ENCODE peak calls at places on chromosomes 7 and 10, in seven cellular contexts. P is spleen, Q is GM23338, Z is transverse colon, T is breast epithelium, L is HCT116, O is HL-60. M is an unnamed sample.

GRCh38 chr7:85567983-85568382 is 381.1 kb upstream of the SEMA3D start:
- DNase-seq in P (no peak), Q (no peak), Z (no peak), T (no peak), L (no peak), O (no peak), M (no peak)

GRCh38 chr7:6116216-6116615 is 85.0 kb downstream of the ANKRD61 start:
- DNase-seq in P (no peak), Q (no peak), Z (no peak), T (no peak), L (no peak), O (no peak), M (no peak)

GRCh38 chr10:113487154-113487553 is 65.7 kb upstream of the HABP2 start:
- DNase-seq in P (no peak), Q (no peak), Z (no peak), T (no peak), L (no peak), O (no peak), M (no peak)

GRCh38 chr10:33799281-33799943 is 464.9 kb upstream of the NRP1 start:
- DNase-seq in P (no peak), Q (no peak), Z (no peak), T (no peak), L (no peak), O (no peak), M (no peak)

GRCh38 chr10:43120948-43121290 is 17.3 kb upstream of the CSGALNACT2 start:
- DNase-seq in P (peak), Q (no peak), Z (peak), T (no peak), L (no peak), O (peak), M (peak)

GRCh38 chr10:101453791-101454718 is 100.1 kb downstream of the BTRC start:
- DNase-seq in P (no peak), Q (no peak), Z (no peak), T (no peak), L (no peak), O (no peak), M (no peak)

GRCh38 chr10:88979153-88979562 is 11.4 kb upstream of the FAS start:
- DNase-seq in P (no peak), Q (no peak), Z (no peak), T (no peak), L (no peak), O (no peak), M (no peak)

GRCh38 chr7:18133921-18134320 is 106.3 kb upstream of the PRPS1L1 start:
- DNase-seq in P (no peak), Q (no peak), Z (no peak), T (no peak), L (no peak), O (no peak), M (no peak)

GRCh38 chr10:96959733-96960132 is 127.6 kb downstream of the LCOR start:
- DNase-seq in P (no peak), Q (no peak), Z (no peak), T (no peak), L (no peak), O (no peak), M (no peak)

GRCh38 chr10:78457804-78458483 is 424.3 kb downstream of the RPS24 start:
- DNase-seq in P (no peak), Q (no peak), Z (no peak), T (no peak), L (no peak), O (no peak), M (no peak)

GRCh38 chr10:61463035-61463909 is 10.1 kb upstream of the TMEM26 start:
- DNase-seq in P (no peak), Q (no peak), Z (no peak), T (no peak), L (no peak), O (no peak), M (no peak)

GRCh38 chr7:3206101-3206500 is 95.0 kb upstream of the SDK1 start:
- DNase-seq in P (peak), Q (no peak), Z (no peak), T (no peak), L (no peak), O (no peak), M (no peak)

GRCh38 chr7:8822595-8822994 is 389.2 kb downstream of the NXPH1 start:
- DNase-seq in P (no peak), Q (no peak), Z (no peak), T (no peak), L (no peak), O (no peak), M (no peak)

GRCh38 chr10:125363776-125364175 is 203.4 kb upstream of the CTBP2 start:
- DNase-seq in P (no peak), Q (no peak), Z (no peak), T (no peak), L (no peak), O (no peak), M (no peak)

GRCh38 chr7:121032645-121033460 is 44.3 kb downstream of the CPED1 start:
- DNase-seq in P (no peak), Q (no peak), Z (no peak), T (no peak), L (no peak), O (no peak), M (no peak)

GRCh38 chr7:138089080-138089901 is 13.0 kb downstream of the AKR1D1 start:
- DNase-seq in P (no peak), Q (no peak), Z (no peak), T (no peak), L (no peak), O (peak), M (no peak)

GRCh38 chr7:150450491-150450992 is at the start of gene GIMAP8:
- DNase-seq in P (peak), Q (peak), Z (peak), T (no peak), L (no peak), O (peak), M (no peak)

GRCh38 chr10:29420744-29421143 is 131.9 kb downstream of the LYZL1 start:
- DNase-seq in P (no peak), Q (no peak), Z (no peak), T (no peak), L (no peak), O (no peak), M (no peak)

GRCh38 chr10:106609466-106609865 is 555.0 kb downstream of the SORCS1 start:
- DNase-seq in P (no peak), Q (no peak), Z (no peak), T (no peak), L (no peak), O (no peak), M (no peak)

GRCh38 chr7:99617187-99617781 is 538 bp downstream of the ZSCAN25 start:
- DNase-seq in P (no peak), Q (no peak), Z (no peak), T (no peak), L (no peak), O (no peak), M (no peak)

GRCh38 chr10:8116474-8116873 is 62.0 kb downstream of the GATA3 start:
- DNase-seq in P (no peak), Q (no peak), Z (no peak), T (no peak), L (no peak), O (no peak), M (no peak)

GRCh38 chr7:129752760-129753159 is 141.2 kb downstream of the NRF1 start:
- DNase-seq in P (no peak), Q (no peak), Z (no peak), T (no peak), L (no peak), O (no peak), M (no peak)

GRCh38 chr10:27611209-27611608 is 107.1 kb downstream of the RAB18 start:
- DNase-seq in P (no peak), Q (no peak), Z (no peak), T (no peak), L (no peak), O (no peak), M (no peak)

GRCh38 chr7:114414151-114415053 is at the start of gene FOXP2:
- DNase-seq in P (no peak), Q (no peak), Z (no peak), T (no peak), L (no peak), O (no peak), M (no peak)

GRCh38 chr10:117597216-117597615 is 54.7 kb downstream of the EMX2 start:
- DNase-seq in P (no peak), Q (no peak), Z (no peak), T (no peak), L (no peak), O (no peak), M (no peak)

GRCh38 chr7:4212376-4212775 is 469.7 kb upstream of the FOXK1 start:
- DNase-seq in P (peak), Q (no peak), Z (no peak), T (no peak), L (no peak), O (no peak), M (no peak)

GRCh38 chr7:129914536-129915272 is 38.1 kb downstream of the UBE2H start:
- DNase-seq in P (no peak), Q (no peak), Z (no peak), T (no peak), L (no peak), O (no peak), M (no peak)

GRCh38 chr7:6575246-6576023 is 1.8 kb upstream of the ZDHHC4 start:
- DNase-seq in P (no peak), Q (no peak), Z (no peak), T (no peak), L (no peak), O (no peak), M (no peak)

GRCh38 chr7:3301831-3302618 is 973 bp downstream of the SDK1 start:
- DNase-seq in P (peak), Q (peak), Z (no peak), T (no peak), L (no peak), O (no peak), M (no peak)

GRCh38 chr7:25965405-25966123 is 186.4 kb upstream of the NFE2L3 start:
- DNase-seq in P (no peak), Q (no peak), Z (no peak), T (no peak), L (no peak), O (no peak), M (no peak)
- TF ChIP-seq POLR2AphosphoS5 in P (no peak), Q (no peak), Z (no peak), T (no peak), L (no peak), O (no peak), M (no peak)

GRCh38 chr7:68699090-68699711 is 899.1 kb upstream of the AUTS2 start:
- DNase-seq in P (no peak), Q (no peak), Z (no peak), T (no peak), L (no peak), O (no peak), M (no peak)
- TF ChIP-seq POLR2AphosphoS5 in P (no peak), Q (no peak), Z (no peak), T (no peak), L (no peak), O (no peak), M (no peak)

GRCh38 chr7:75654855-75655254 is 83.9 kb downstream of the HIP1 start:
- DNase-seq in P (no peak), Q (no peak), Z (no peak), T (no peak), L (no peak), O (no peak), M (no peak)

GRCh38 chr7:75650671-75651070 is 88.1 kb downstream of the HIP1 start:
- DNase-seq in P (peak), Q (no peak), Z (peak), T (no peak), L (no peak), O (no peak), M (no peak)

GRCh38 chr7:75653651-75654050 is 85.1 kb downstream of the HIP1 start:
- DNase-seq in P (no peak), Q (no peak), Z (no peak), T (no peak), L (no peak), O (no peak), M (no peak)

GRCh38 chr7:75650062-75650461 is 88.7 kb downstream of the HIP1 start:
- DNase-seq in P (no peak), Q (peak), Z (no peak), T (no peak), L (no peak), O (no peak), M (no peak)

DNA sequence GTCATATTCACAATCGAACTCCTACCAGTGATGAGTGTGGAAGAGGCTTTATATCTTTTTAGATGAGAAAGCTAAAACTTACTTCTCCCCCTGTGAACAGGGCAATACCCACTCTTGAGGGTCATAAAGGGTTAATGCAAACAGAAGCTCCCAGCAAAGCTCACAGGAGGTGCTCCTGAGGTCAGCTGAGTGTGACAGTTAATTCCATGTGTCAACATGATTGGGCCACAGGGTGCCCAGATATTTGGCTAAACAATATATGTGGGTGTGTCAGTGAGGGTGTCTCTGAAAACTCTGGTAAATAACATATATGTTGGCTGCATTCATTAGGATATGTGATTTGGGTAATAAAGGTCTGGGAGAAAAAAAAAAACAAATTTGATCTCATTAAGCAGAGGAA is 86.0 kb downstream of the HIP1 start:
- DNase-seq in P (no peak), Q (no peak), Z (no peak), T (no peak), L (no peak), O (no peak), M (no peak)
- TF ChIP-seq POLR2AphosphoS5 in P (no peak), Q (no peak), Z (no peak), T (no peak), L (no peak), O (no peak), M (no peak)

GRCh38 chr7:151755131-151755787 is 121.7 kb downstream of the PRKAG2 start:
- DNase-seq in P (no peak), Q (no peak), Z (peak), T (no peak), L (no peak), O (no peak), M (no peak)
- TF ChIP-seq POLR2AphosphoS5 in P (no peak), Q (no peak), Z (peak), T (no peak), L (no peak), O (no peak), M (no peak)

GRCh38 chr7:101163281-101164070 is 1.9 kb downstream of the VGF start:
- DNase-seq in P (peak), Q (peak), Z (no peak), T (no peak), L (peak), O (no peak), M (no peak)
- TF ChIP-seq POLR2AphosphoS5 in P (no peak), Q (peak), Z (no peak), T (no peak), L (peak), O (no peak), M (no peak)

DNA sequence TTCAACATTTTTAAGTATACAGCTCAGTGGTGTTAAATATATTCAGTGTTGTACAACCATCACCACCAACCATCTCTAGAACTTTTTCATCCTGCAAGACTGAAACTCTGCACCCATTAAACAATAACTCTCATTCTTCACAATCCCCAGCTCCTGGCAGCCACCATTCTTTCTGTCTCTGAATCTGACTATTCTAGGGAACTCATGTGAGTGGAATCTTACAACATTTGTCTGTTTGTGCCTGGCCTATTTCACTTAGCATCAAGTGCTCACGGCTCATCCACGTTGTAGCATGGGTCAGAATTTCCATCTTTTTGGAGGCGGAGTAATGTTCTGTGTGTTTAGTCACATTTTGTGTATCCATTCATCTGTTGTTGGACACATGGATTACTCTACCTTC is 40.8 kb upstream of the PFKFB3 start:
- DNase-seq in P (no peak), Q (no peak), Z (no peak), T (no peak), L (no peak), O (no peak), M (no peak)
- TF ChIP-seq POLR2AphosphoS5 in P (no peak), Q (no peak), Z (peak), T (no peak), L (no peak), O (no peak), M (no peak)

GRCh38 chr10:99520040-99520803 is 12.5 kb upstream of the NKX2-3 start:
- DNase-seq in P (no peak), Q (peak), Z (peak), T (no peak), L (no peak), O (no peak), M (no peak)

GRCh38 chr10:99520804-99521473 is 11.8 kb upstream of the NKX2-3 start:
- DNase-seq in P (no peak), Q (peak), Z (no peak), T (no peak), L (no peak), O (no peak), M (no peak)

GRCh38 chr10:99522078-99522479 is 10.7 kb upstream of the NKX2-3 start:
- DNase-seq in P (no peak), Q (peak), Z (peak), T (no peak), L (no peak), O (no peak), M (no peak)

GRCh38 chr10:99521474-99522077 is 11.2 kb upstream of the NKX2-3 start:
- DNase-seq in P (no peak), Q (peak), Z (no peak), T (no peak), L (no peak), O (no peak), M (no peak)

GRCh38 chr10:99519690-99520039 is 13.1 kb upstream of the NKX2-3 start:
- DNase-seq in P (no peak), Q (no peak), Z (no peak), T (no peak), L (no peak), O (no peak), M (no peak)
- TF ChIP-seq POLR2AphosphoS5 in P (no peak), Q (no peak), Z (no peak), T (no peak), L (no peak), O (no peak), M (no peak)